ENCODE peak calls at places on chromosome 21, in five cellular contexts. O, N, Q, X and F are unnamed samples.

GRCh38 chr21:16186742-16187141 is 457.0 kb downstream of the USP25 start:
- DNase-seq in O (peak), Q (no peak), X (no peak), N (no peak), F (no peak)

GRCh38 chr21:17780539-17780938 is 38.6 kb downstream of the C21orf91 start:
- DNase-seq in O (no peak), Q (no peak), X (no peak), N (no peak), F (peak)

GRCh38 chr21:29163381-29164115 is 33.1 kb downstream of the MAP3K7CL start:
- DNase-seq in Q (no peak), N (no peak), X (no peak), O (no peak), F (no peak)

GRCh38 chr21:30227128-30227527 is 11.2 kb upstream of the CLDN8 start:
- DNase-seq in X (no peak), Q (no peak), N (no peak), O (no peak), F (no peak)

GRCh38 chr21:42677339-42678117 is 24.1 kb downstream of the PDE9A start:
- DNase-seq in X (no peak), Q (no peak), O (peak), N (no peak), F (no peak)

GRCh38 chr21:41642399-41642798 is 124.5 kb downstream of the RIPK4 start:
- DNase-seq in N (no peak), X (no peak), Q (peak), O (peak), F (no peak)

GRCh38 chr21:37557261-37557950 is 190.8 kb downstream of the DYRK1A start:
- DNase-seq in N (no peak), Q (peak), X (no peak), O (no peak), F (peak)

GRCh38 chr21:43340491-43341348 is 86.2 kb downstream of the SIK1 start:
- DNase-seq in N (peak), O (peak), Q (no peak), X (no peak), F (no peak)

GRCh38 chr21:32507342-32507919 is 77.9 kb downstream of the TCP10L start:
- DNase-seq in Q (no peak), X (no peak), O (no peak), N (no peak), F (no peak)

GRCh38 chr21:39696620-39697019 is 48.4 kb upstream of the IGSF5 start:
- DNase-seq in O (no peak), Q (no peak), N (no peak), X (no peak), F (no peak)

GRCh38 chr21:27721675-27722074 is 754.8 kb upstream of the ADAMTS5 start:
- DNase-seq in Q (no peak), O (no peak), X (no peak), N (no peak), F (no peak)

GRCh38 chr21:29819675-29820337 is 120.0 kb downstream of the GRIK1 start:
- DNase-seq in X (no peak), N (no peak), Q (no peak), O (no peak), F (no peak)

GRCh38 chr21:17854771-17855170 is 35.6 kb upstream of the C21orf91 start:
- DNase-seq in Q (no peak), N (no peak), O (no peak), X (no peak), F (no peak)

DNA sequence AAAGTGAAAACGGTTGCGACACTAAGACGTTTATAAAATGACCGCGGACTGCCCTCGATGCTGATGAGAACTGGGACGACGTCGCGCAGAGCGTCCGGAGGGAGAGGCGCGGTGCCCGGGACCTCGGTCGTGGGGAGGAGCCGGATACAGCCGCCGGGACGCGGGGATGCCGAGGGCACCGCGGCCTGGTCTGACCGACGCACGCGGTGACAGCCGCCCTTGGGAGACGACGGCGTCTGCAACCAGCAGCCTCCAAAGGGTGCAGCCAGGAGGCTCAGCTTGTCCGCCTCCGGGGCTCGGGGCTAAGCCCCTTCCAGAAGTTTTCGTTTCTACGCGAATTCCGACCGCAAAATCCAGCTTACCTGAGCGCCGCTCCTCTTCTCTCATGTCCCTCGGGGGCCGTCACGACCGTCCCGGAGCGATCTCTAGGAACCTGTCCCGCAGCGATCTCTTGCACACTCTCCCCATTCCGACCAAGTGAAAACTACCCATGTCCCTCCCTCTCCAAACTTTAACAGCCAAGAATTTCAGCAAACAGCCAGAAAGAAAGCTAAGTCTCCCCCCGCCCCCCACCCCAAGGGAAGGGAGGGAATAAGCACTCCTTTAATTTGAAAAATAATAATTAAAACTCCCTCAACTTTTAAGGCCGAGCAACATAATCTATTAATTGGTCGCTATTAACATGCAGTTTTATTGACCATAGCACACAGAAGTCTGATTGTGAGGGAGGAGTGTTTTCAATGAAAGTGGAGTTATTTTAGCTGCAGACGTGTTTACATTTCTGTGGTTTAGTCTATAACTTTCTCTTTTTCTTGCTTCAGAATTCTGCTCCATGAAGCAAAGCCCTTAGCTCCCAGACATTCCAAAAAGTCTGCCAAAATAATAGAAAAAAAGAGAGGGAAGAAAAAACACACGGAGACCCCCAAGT is 144.2 kb upstream of the ETS2 start:
- DNase-seq in O (peak), Q (no peak), X (peak), N (no peak), F (no peak)
- TF ChIP-seq MXI1 in O (no peak), Q (no peak), X (no peak), N (no peak), F (no peak)

GRCh38 chr21:14901482-14901958 is 163.3 kb downstream of the NRIP1 start:
- DNase-seq in N (no peak), X (no peak), Q (no peak), O (peak), F (no peak)
- H3K4me2 ChIP-seq in N (no peak), X (no peak), Q (no peak), O (no peak), F (no peak)

GRCh38 chr21:44778499-44778911 is 23.1 kb downstream of the UBE2G2 start:
- DNase-seq in O (no peak), N (no peak), X (no peak), Q (peak), F (no peak)

GRCh38 chr21:44774972-44775371 is 26.6 kb downstream of the UBE2G2 start:
- DNase-seq in Q (no peak), X (no peak), N (no peak), O (no peak), F (no peak)

GRCh38 chr21:44771896-44772525 is 29.6 kb downstream of the UBE2G2 start:
- DNase-seq in O (no peak), X (no peak), Q (no peak), N (no peak), F (no peak)

GRCh38 chr21:44778094-44778493 is 23.5 kb downstream of the UBE2G2 start:
- DNase-seq in Q (no peak), X (no peak), N (no peak), O (no peak), F (no peak)

GRCh38 chr21:44773291-44773932 is 28.2 kb downstream of the UBE2G2 start:
- DNase-seq in O (no peak), N (no peak), X (peak), Q (no peak), F (no peak)
- TF ChIP-seq MXI1 in O (no peak), N (no peak), X (no peak), Q (no peak), F (no peak)

GRCh38 chr21:31335957-31336738 is 7.9 kb downstream of the TIAM1 start:
- DNase-seq in Q (no peak), N (no peak), X (no peak), O (peak), F (no peak)
- H3K4me2 ChIP-seq in Q (no peak), N (no peak), X (peak), O (no peak), F (no peak)

DNA sequence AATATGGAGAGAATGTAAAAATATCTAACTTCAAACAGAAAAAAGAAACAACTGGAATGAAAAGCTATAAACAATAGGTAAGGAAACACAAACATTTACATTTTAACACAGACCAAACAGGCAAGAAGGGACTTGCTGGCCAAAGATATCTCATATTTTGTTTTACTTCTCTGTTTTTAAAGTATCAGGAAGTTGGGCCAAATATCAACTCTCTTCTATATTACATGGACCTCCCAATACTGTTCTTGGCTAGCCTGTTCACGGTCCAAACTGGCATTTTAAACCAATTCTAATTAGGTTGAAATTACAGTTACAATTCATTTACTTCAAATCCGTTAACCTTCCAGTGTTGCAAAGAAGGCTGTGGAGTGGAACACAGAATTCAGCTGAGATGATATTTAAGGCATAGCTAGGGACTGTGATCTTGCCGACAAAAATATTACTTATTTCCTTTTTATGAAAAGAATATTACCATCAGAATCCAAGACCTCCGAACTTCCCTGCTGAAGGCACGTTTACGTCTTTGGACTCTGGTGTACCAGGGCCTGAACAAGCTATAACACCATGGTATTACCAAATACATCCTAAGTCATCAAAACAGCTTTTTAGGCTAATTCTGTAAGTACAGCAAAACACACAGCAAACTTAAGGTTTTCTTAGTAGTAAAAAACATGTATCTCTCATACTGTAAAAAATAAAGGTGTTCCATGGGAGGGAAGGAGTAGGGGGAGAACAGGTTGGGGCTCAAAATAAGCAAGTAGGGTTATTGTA is 165.4 kb downstream of the RUNX1 start:
- DNase-seq in Q (no peak), X (no peak), O (no peak), N (no peak), F (no peak)
- TF ChIP-seq MXI1 in Q (no peak), X (no peak), O (no peak), N (no peak), F (no peak)

GRCh38 chr21:35428041-35428400 is 378.9 kb upstream of the RUNX1 start:
- DNase-seq in Q (no peak), N (no peak), X (no peak), O (peak), F (no peak)
- H3K4me2 ChIP-seq in Q (no peak), N (no peak), X (no peak), O (no peak), F (no peak)

DNA sequence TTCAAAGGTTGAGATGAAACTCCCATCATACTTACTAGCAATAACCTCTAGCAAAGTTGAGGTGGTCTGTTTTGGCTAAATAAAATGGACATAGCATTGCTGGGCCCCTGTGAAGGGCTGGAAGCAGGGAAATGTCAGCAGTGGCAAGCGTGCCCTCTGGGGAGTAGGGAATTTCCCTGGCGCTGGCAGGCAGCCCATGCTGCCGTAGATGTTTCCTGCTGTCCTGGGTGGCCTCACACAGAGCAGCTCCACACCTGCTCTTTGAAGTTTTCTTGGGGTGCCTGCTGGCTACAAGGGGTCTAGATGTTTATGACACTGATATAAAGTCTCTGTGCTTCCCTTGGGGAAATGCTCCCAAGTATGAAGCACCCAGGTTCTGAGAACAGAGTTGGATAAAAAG is 30.2 kb downstream of the ADARB1 start:
- DNase-seq in Q (no peak), O (no peak), X (peak), N (no peak), F (no peak)
- TF ChIP-seq MXI1 in Q (no peak), O (no peak), X (no peak), N (no peak), F (no peak)